ENCODE peak calls at places on chromosomes 5 and 9, in four cellular contexts. One of them, this sample, is unnamed.

GRCh38 chr5:139137703-139138102 is 60.5 kb downstream of the SIL1 start:
- DNase-seq in type B pancreatic cell: no peak
- DNase-seq in GM13976: no peak
- DNase-seq in neural progenitor cell: peak
- DNase-seq in this sample: peak

GRCh38 chr5:163894645-163895044 is 389.2 kb downstream of the MAT2B start:
- DNase-seq in GM13976: no peak
- DNase-seq in type B pancreatic cell: no peak
- DNase-seq in neural progenitor cell: no peak
- DNase-seq in this sample: no peak

GRCh38 chr9:68819065-68819464 is 114.0 kb downstream of the PIP5K1B start:
- DNase-seq in GM13976: no peak
- DNase-seq in neural progenitor cell: no peak
- DNase-seq in type B pancreatic cell: no peak
- DNase-seq in this sample: no peak

GRCh38 chr5:88539642-88540476 is 271.2 kb upstream of the TMEM161B start:
- DNase-seq in neural progenitor cell: peak
- DNase-seq in type B pancreatic cell: no peak
- DNase-seq in GM13976: no peak
- DNase-seq in this sample: no peak

GRCh38 chr5:144778546-144778945 is 607.9 kb downstream of the KCTD16 start:
- DNase-seq in neural progenitor cell: no peak
- DNase-seq in GM13976: no peak
- DNase-seq in type B pancreatic cell: no peak
- DNase-seq in this sample: no peak

GRCh38 chr9:74824654-74825053 is 63.1 kb downstream of the TRPM6 start:
- DNase-seq in neural progenitor cell: no peak
- DNase-seq in type B pancreatic cell: no peak
- DNase-seq in GM13976: no peak
- DNase-seq in this sample: no peak

GRCh38 chr5:68159251-68159951 is 56.2 kb upstream of the PIK3R1 start:
- DNase-seq in GM13976: no peak
- DNase-seq in type B pancreatic cell: no peak
- DNase-seq in neural progenitor cell: no peak
- DNase-seq in this sample: no peak

GRCh38 chr5:33336911-33337620 is 103.7 kb upstream of the TARS1 start:
- DNase-seq in neural progenitor cell: no peak
- DNase-seq in GM13976: no peak
- DNase-seq in type B pancreatic cell: no peak
- DNase-seq in this sample: no peak

GRCh38 chr5:66144799-66145390 is 795 bp downstream of the SREK1 start:
- DNase-seq in GM13976: peak
- DNase-seq in type B pancreatic cell: no peak
- DNase-seq in neural progenitor cell: no peak
- DNase-seq in this sample: no peak

GRCh38 chr9:134325096-134325812 is 1.0 kb upstream of the RXRA start:
- DNase-seq in neural progenitor cell: peak
- DNase-seq in GM13976: peak
- DNase-seq in type B pancreatic cell: no peak
- DNase-seq in this sample: peak

GRCh38 chr9:129840024-129840423 is 4.8 kb downstream of the USP20 start:
- DNase-seq in type B pancreatic cell: no peak
- DNase-seq in GM13976: no peak
- DNase-seq in neural progenitor cell: no peak
- DNase-seq in this sample: no peak

GRCh38 chr9:123309611-123310010 is 41.2 kb upstream of the STRBP start:
- DNase-seq in neural progenitor cell: no peak
- DNase-seq in type B pancreatic cell: no peak
- DNase-seq in GM13976: no peak
- DNase-seq in this sample: no peak

GRCh38 chr9:72635197-72635596 is 113.8 kb downstream of the TMC1 start:
- DNase-seq in GM13976: peak
- DNase-seq in type B pancreatic cell: no peak
- DNase-seq in neural progenitor cell: peak
- DNase-seq in this sample: peak

GRCh38 chr9:89494199-89494598 is 3.7 kb downstream of the SEMA4D start:
- DNase-seq in GM13976: no peak
- DNase-seq in neural progenitor cell: no peak
- DNase-seq in type B pancreatic cell: no peak
- DNase-seq in this sample: no peak

GRCh38 chr9:95776131-95776530 is 99.4 kb upstream of the ERCC6L2 start:
- DNase-seq in type B pancreatic cell: no peak
- DNase-seq in GM13976: no peak
- DNase-seq in neural progenitor cell: no peak
- DNase-seq in this sample: no peak

GRCh38 chr5:109652096-109652495 is 37.6 kb upstream of the MAN2A1 start:
- DNase-seq in type B pancreatic cell: no peak
- DNase-seq in neural progenitor cell: no peak
- DNase-seq in GM13976: no peak
- DNase-seq in this sample: no peak

GRCh38 chr5:151068571-151069197 is 12.2 kb downstream of the TNIP1 start:
- DNase-seq in neural progenitor cell: no peak
- DNase-seq in GM13976: peak
- DNase-seq in type B pancreatic cell: no peak
- DNase-seq in this sample: no peak

GRCh38 chr5:1792842-1793266 is 6.8 kb downstream of the MRPL36 start:
- DNase-seq in neural progenitor cell: no peak
- DNase-seq in type B pancreatic cell: no peak
- DNase-seq in GM13976: peak
- DNase-seq in this sample: peak

GRCh38 chr5:129906177-129906887 is 2.1 kb downstream of the CHSY3 start:
- DNase-seq in neural progenitor cell: peak
- DNase-seq in type B pancreatic cell: no peak
- DNase-seq in GM13976: no peak
- DNase-seq in this sample: peak

GRCh38 chr5:57082441-57083067 is 91.3 kb upstream of the GPBP1 start:
- DNase-seq in GM13976: no peak
- DNase-seq in type B pancreatic cell: no peak
- DNase-seq in neural progenitor cell: no peak
- DNase-seq in this sample: peak

GRCh38 chr5:169795311-169795710 is 158.2 kb downstream of the DOCK2 start:
- DNase-seq in type B pancreatic cell: no peak
- DNase-seq in GM13976: no peak
- DNase-seq in neural progenitor cell: no peak
- DNase-seq in this sample: peak

GRCh38 chr9:90009447-90009846 is 404.6 kb downstream of the GADD45G start:
- DNase-seq in neural progenitor cell: no peak
- DNase-seq in type B pancreatic cell: no peak
- DNase-seq in GM13976: peak
- DNase-seq in this sample: no peak

GRCh38 chr5:152499816-152500575 is 94.9 kb upstream of the NMUR2 start:
- DNase-seq in GM13976: no peak
- DNase-seq in type B pancreatic cell: no peak
- DNase-seq in neural progenitor cell: no peak
- DNase-seq in this sample: peak

GRCh38 chr9:129143461-129143927 is 32.3 kb downstream of the PTPA start:
- DNase-seq in neural progenitor cell: no peak
- DNase-seq in GM13976: no peak
- DNase-seq in type B pancreatic cell: no peak
- DNase-seq in this sample: no peak

GRCh38 chr9:91422832-91423711 is 560 bp downstream of the NFIL3 start:
- DNase-seq in GM13976: peak
- DNase-seq in type B pancreatic cell: no peak
- DNase-seq in neural progenitor cell: peak
- DNase-seq in this sample: peak

GRCh38 chr5:73204302-73204701 is 31.3 kb downstream of the TMEM174 start:
- DNase-seq in type B pancreatic cell: no peak
- DNase-seq in GM13976: no peak
- DNase-seq in neural progenitor cell: no peak
- DNase-seq in this sample: no peak

GRCh38 chr9:119483153-119483552 is 113.9 kb upstream of the BRINP1 start:
- DNase-seq in neural progenitor cell: no peak
- DNase-seq in GM13976: no peak
- DNase-seq in type B pancreatic cell: no peak
- DNase-seq in this sample: no peak

GRCh38 chr9:96186601-96187011 is 115.4 kb downstream of the HSD17B3 start:
- DNase-seq in type B pancreatic cell: no peak
- DNase-seq in neural progenitor cell: peak
- DNase-seq in GM13976: no peak
- DNase-seq in this sample: peak

GRCh38 chr9:13857521-13857920 is 456.4 kb downstream of the NFIB start:
- DNase-seq in type B pancreatic cell: no peak
- DNase-seq in neural progenitor cell: no peak
- DNase-seq in GM13976: no peak
- DNase-seq in this sample: no peak

GRCh38 chr9:136740971-136741884 is 1.5 kb downstream of the LCN10 start:
- DNase-seq in type B pancreatic cell: no peak
- DNase-seq in neural progenitor cell: no peak
- DNase-seq in GM13976: peak
- DNase-seq in this sample: no peak

GRCh38 chr5:106019271-106019670 is 1651.5 kb downstream of the EFNA5 start:
- DNase-seq in type B pancreatic cell: no peak
- DNase-seq in GM13976: no peak
- DNase-seq in neural progenitor cell: no peak
- DNase-seq in this sample: no peak

GRCh38 chr9:98625728-98626127 is 83.0 kb downstream of the GABBR2 start:
- DNase-seq in neural progenitor cell: no peak
- DNase-seq in type B pancreatic cell: no peak
- DNase-seq in GM13976: no peak
- DNase-seq in this sample: no peak

GRCh38 chr5:109874108-109874507 is 184.4 kb downstream of the MAN2A1 start:
- DNase-seq in neural progenitor cell: no peak
- DNase-seq in GM13976: no peak
- DNase-seq in type B pancreatic cell: no peak
- DNase-seq in this sample: no peak

GRCh38 chr9:23851024-23851629 is 25.1 kb upstream of the ELAVL2 start:
- DNase-seq in type B pancreatic cell: peak
- DNase-seq in GM13976: no peak
- DNase-seq in neural progenitor cell: peak
- DNase-seq in this sample: no peak

DNA sequence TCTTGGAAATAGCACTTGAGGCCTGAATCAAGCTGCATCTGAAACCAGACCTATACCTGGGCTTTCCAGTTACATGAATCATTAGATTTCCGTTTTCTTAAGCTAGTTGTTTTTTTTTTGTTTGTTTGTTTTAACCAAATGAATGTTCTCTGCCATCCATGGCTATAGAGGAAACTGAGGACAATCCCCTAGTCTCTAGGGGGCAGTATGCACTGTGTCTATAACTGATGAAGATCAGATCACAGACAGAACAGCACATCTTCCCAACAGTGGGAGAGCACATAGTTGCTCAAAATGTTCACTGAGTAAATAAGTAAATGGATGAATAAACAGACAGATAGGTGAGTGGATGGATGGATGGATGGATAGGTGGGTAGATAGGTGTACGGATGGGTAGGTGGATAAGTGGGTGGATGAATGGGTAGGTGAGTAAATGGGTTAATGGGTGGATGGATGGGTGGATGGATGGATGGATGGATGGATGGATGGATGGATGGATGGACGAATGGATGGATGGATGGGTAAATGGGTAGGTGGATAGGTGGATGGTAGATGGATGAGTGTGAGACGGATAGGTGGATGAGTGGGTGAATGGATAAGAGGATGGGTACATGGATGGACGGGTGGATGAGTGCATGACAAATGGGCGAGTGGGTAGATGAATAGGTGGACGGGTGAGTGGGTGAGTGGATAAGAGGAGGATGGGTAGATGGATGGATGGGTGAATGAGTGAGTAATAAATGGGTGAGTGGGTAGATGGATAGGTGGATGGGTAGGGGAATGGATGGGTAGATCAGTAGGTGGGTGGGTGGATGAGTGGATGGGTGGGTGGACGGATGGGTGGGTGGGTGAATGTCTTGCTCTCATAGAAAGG is 179.1 kb downstream of the FGF18 start:
- DNase-seq in type B pancreatic cell: no peak
- DNase-seq in neural progenitor cell: no peak
- DNase-seq in GM13976: no peak
- DNase-seq in this sample: no peak
- TF ChIP-seq CTCF in type B pancreatic cell: no peak
- TF ChIP-seq CTCF in neural progenitor cell: peak
- TF ChIP-seq CTCF in GM13976: no peak
- TF ChIP-seq CTCF in this sample: no peak

GRCh38 chr5:52632281-52632680 is 155.4 kb upstream of the ITGA1 start:
- DNase-seq in GM13976: no peak
- DNase-seq in type B pancreatic cell: no peak
- DNase-seq in neural progenitor cell: peak
- DNase-seq in this sample: no peak
- TF ChIP-seq CTCF in GM13976: no peak
- TF ChIP-seq CTCF in type B pancreatic cell: no peak
- TF ChIP-seq CTCF in neural progenitor cell: no peak
- TF ChIP-seq CTCF in this sample: no peak

GRCh38 chr9:127506117-127506813 is 55.0 kb downstream of the LRSAM1 start:
- DNase-seq in GM13976: no peak
- DNase-seq in neural progenitor cell: no peak
- DNase-seq in type B pancreatic cell: no peak
- DNase-seq in this sample: no peak
- TF ChIP-seq CTCF in GM13976: no peak
- TF ChIP-seq CTCF in neural progenitor cell: no peak
- TF ChIP-seq CTCF in type B pancreatic cell: peak
- TF ChIP-seq CTCF in this sample: no peak

GRCh38 chr5:36730537-36731216 is 124.3 kb downstream of the SLC1A3 start:
- DNase-seq in GM13976: no peak
- DNase-seq in type B pancreatic cell: no peak
- DNase-seq in neural progenitor cell: no peak
- DNase-seq in this sample: no peak

GRCh38 chr5:36739751-36740221 is 133.4 kb downstream of the SLC1A3 start:
- DNase-seq in neural progenitor cell: peak
- DNase-seq in GM13976: peak
- DNase-seq in type B pancreatic cell: peak
- DNase-seq in this sample: peak

GRCh38 chr5:36733183-36733582 is 126.8 kb downstream of the SLC1A3 start:
- DNase-seq in neural progenitor cell: no peak
- DNase-seq in type B pancreatic cell: no peak
- DNase-seq in GM13976: no peak
- DNase-seq in this sample: no peak

GRCh38 chr5:36728697-36729543 is 122.5 kb downstream of the SLC1A3 start:
- DNase-seq in type B pancreatic cell: no peak
- DNase-seq in GM13976: peak
- DNase-seq in neural progenitor cell: peak
- DNase-seq in this sample: peak

DNA sequence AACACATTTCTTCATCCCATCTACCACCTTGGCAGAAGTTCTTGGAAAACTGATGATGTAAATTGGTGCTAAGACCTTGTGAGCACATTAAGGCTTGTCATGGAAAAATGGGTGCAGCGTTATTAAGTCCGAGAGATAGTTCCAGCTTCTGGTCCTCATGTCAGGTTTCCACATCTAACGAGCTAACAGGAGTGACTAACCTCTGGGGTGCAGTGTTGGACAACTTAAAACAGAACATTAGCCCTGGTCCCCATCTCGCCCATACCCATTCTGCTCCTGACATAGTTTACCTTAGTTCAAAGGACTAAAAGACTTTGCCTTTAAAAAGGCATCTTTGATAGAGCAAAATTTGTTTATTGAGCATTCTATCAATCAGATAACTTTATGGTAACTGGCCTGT is 128.0 kb downstream of the SLC1A3 start:
- DNase-seq in neural progenitor cell: peak
- DNase-seq in GM13976: no peak
- DNase-seq in type B pancreatic cell: no peak
- DNase-seq in this sample: peak
- TF ChIP-seq CTCF in neural progenitor cell: peak
- TF ChIP-seq CTCF in GM13976: peak
- TF ChIP-seq CTCF in type B pancreatic cell: peak
- TF ChIP-seq CTCF in this sample: peak

This sample was measured in Calu3.